ENCODE peak calls at places on chromosomes 6 and 20, in five cellular contexts. One of them, this sample, is unnamed. For H3K4me1, the result is how much of the 10 kb centered on the place peaks cover.

GRCh38 chr20:63471002-63471718 is 1.3 kb downstream of the KCNQ2 start:
- DNase-seq in K562: no peak
- DNase-seq in lung: no peak
- DNase-seq in ovary: no peak
- DNase-seq in OCI-LY7: no peak
- DNase-seq in this sample: no peak

GRCh38 chr6:31158863-31159855 is 770 bp downstream of the TCF19 start:
- DNase-seq in ovary: no peak
- DNase-seq in lung: no peak
- DNase-seq in K562: peak
- DNase-seq in OCI-LY7: peak
- DNase-seq in this sample: peak

GRCh38 chr6:20655317-20655716 is 121.1 kb downstream of the CDKAL1 start:
- DNase-seq in ovary: no peak
- DNase-seq in OCI-LY7: no peak
- DNase-seq in K562: no peak
- DNase-seq in lung: no peak
- DNase-seq in this sample: no peak

GRCh38 chr20:62511300-62511914 is 35.6 kb upstream of the GATA5 start:
- DNase-seq in lung: no peak
- DNase-seq in ovary: no peak
- DNase-seq in OCI-LY7: no peak
- DNase-seq in K562: no peak
- DNase-seq in this sample: no peak

GRCh38 chr20:23159256-23159922 is 73.3 kb upstream of the CD93 start:
- DNase-seq in OCI-LY7: no peak
- DNase-seq in ovary: no peak
- DNase-seq in lung: no peak
- DNase-seq in K562: no peak
- DNase-seq in this sample: no peak

GRCh38 chr20:7772376-7772775 is 167.9 kb downstream of the HAO1 start:
- DNase-seq in OCI-LY7: no peak
- DNase-seq in K562: no peak
- DNase-seq in lung: no peak
- DNase-seq in ovary: no peak
- DNase-seq in this sample: no peak

GRCh38 chr6:36776167-36776566 is 63.1 kb downstream of the CPNE5 start:
- DNase-seq in ovary: no peak
- DNase-seq in lung: no peak
- DNase-seq in OCI-LY7: no peak
- DNase-seq in K562: no peak
- DNase-seq in this sample: no peak

GRCh38 chr6:96626749-96627353 is 63.9 kb downstream of the FHL5 start:
- DNase-seq in ovary: no peak
- DNase-seq in K562: peak
- DNase-seq in OCI-LY7: peak
- DNase-seq in lung: no peak
- DNase-seq in this sample: no peak

GRCh38 chr6:118525913-118526490 is 22.1 kb upstream of the PLN start:
- DNase-seq in OCI-LY7: no peak
- DNase-seq in lung: no peak
- DNase-seq in ovary: no peak
- DNase-seq in K562: no peak
- DNase-seq in this sample: no peak

GRCh38 chr6:142735182-142735581 is 209.8 kb downstream of the HIVEP2 start:
- DNase-seq in K562: no peak
- DNase-seq in ovary: no peak
- DNase-seq in OCI-LY7: no peak
- DNase-seq in lung: no peak
- DNase-seq in this sample: no peak

GRCh38 chr6:37145443-37145842 is 24.5 kb upstream of the PIM1 start:
- DNase-seq in OCI-LY7: no peak
- DNase-seq in lung: no peak
- DNase-seq in K562: no peak
- DNase-seq in ovary: peak
- DNase-seq in this sample: no peak

GRCh38 chr6:97774973-97775372 is 492.0 kb upstream of the MMS22L start:
- DNase-seq in ovary: no peak
- DNase-seq in K562: no peak
- DNase-seq in OCI-LY7: no peak
- DNase-seq in lung: no peak
- DNase-seq in this sample: no peak

GRCh38 chr6:89242574-89243330 is 25.6 kb upstream of the GABRR1 start:
- DNase-seq in lung: no peak
- DNase-seq in ovary: no peak
- DNase-seq in OCI-LY7: peak
- DNase-seq in K562: peak
- DNase-seq in this sample: peak

GRCh38 chr6:40819182-40819834 is 219.7 kb downstream of the UNC5CL start:
- DNase-seq in ovary: no peak
- DNase-seq in lung: peak
- DNase-seq in K562: peak
- DNase-seq in OCI-LY7: no peak
- DNase-seq in this sample: no peak

GRCh38 chr20:34262488-34263288 is 21.5 kb downstream of the ASIP start:
- DNase-seq in OCI-LY7: no peak
- DNase-seq in lung: no peak
- DNase-seq in ovary: peak
- DNase-seq in K562: peak
- DNase-seq in this sample: no peak

GRCh38 chr6:42818878-42819277 is 37.0 kb downstream of the BICRAL start:
- DNase-seq in OCI-LY7: no peak
- DNase-seq in K562: no peak
- DNase-seq in ovary: no peak
- DNase-seq in lung: no peak
- DNase-seq in this sample: no peak

GRCh38 chr6:18904681-18905080 is 517.5 kb downstream of the RNF144B start:
- DNase-seq in K562: no peak
- DNase-seq in OCI-LY7: no peak
- DNase-seq in ovary: no peak
- DNase-seq in lung: no peak
- DNase-seq in this sample: no peak

GRCh38 chr6:122775975-122776374 is 3.5 kb upstream of the FABP7 start:
- DNase-seq in OCI-LY7: no peak
- DNase-seq in K562: no peak
- DNase-seq in lung: no peak
- DNase-seq in ovary: no peak
- DNase-seq in this sample: no peak
- TF ChIP-seq CTCF in OCI-LY7: no peak
- TF ChIP-seq CTCF in K562: no peak
- TF ChIP-seq CTCF in lung: no peak
- TF ChIP-seq CTCF in ovary: no peak
- TF ChIP-seq CTCF in this sample: no peak

GRCh38 chr6:6283747-6284146 is 36.7 kb downstream of the F13A1 start:
- DNase-seq in K562: no peak
- DNase-seq in ovary: no peak
- DNase-seq in lung: no peak
- DNase-seq in OCI-LY7: peak
- DNase-seq in this sample: no peak
- H3K4me1 ChIP-seq in K562: under half
- H3K4me1 ChIP-seq in ovary: under half
- H3K4me1 ChIP-seq in lung: under half
- H3K4me1 ChIP-seq in OCI-LY7: under half
- H3K4me1 ChIP-seq in this sample: under half

GRCh38 chr6:423799-424345 is 32.3 kb downstream of the IRF4 start:
- DNase-seq in lung: no peak
- DNase-seq in OCI-LY7: no peak
- DNase-seq in ovary: no peak
- DNase-seq in K562: no peak
- DNase-seq in this sample: no peak

GRCh38 chr6:424741-425417 is 33.3 kb downstream of the IRF4 start:
- DNase-seq in OCI-LY7: no peak
- DNase-seq in K562: no peak
- DNase-seq in lung: no peak
- DNase-seq in ovary: no peak
- DNase-seq in this sample: no peak

GRCh38 chr6:421211-421610 is 29.7 kb downstream of the IRF4 start:
- DNase-seq in K562: no peak
- DNase-seq in lung: no peak
- DNase-seq in OCI-LY7: no peak
- DNase-seq in ovary: no peak
- DNase-seq in this sample: no peak

GRCh38 chr6:423062-423798 is 31.7 kb downstream of the IRF4 start:
- DNase-seq in K562: no peak
- DNase-seq in OCI-LY7: no peak
- DNase-seq in ovary: no peak
- DNase-seq in lung: no peak
- DNase-seq in this sample: no peak

DNA sequence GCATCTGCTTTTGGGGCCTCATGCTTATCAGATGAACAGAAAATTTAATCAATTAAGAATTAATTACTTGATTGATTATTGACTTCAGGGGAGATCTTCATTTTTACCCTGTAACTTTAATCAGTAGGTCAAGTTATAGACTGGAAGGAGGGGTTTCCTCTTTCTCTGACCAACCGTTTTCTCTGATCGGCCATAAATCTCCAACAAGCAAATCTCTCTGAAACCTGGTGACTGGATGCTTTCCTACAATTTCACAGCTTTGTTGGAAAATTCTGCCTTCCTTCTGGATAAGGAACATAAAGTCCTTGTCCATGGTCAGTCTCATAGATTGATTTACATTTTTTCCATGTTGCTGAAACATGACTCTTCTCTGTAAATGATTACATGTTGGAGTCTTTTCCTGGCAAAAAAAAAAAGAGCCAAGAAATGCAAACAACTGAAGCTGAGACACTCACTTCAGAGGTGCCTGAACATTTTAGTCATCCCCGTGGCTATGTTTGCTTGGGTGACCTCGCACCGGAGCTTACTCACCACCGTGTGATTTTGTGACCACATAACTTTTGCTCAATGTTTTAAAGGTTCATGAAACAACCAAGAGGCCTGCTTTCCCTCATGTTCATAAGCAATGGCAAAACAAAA is 31.0 kb downstream of the IRF4 start:
- DNase-seq in K562: no peak
- DNase-seq in ovary: no peak
- DNase-seq in OCI-LY7: no peak
- DNase-seq in lung: peak
- DNase-seq in this sample: no peak
- TF ChIP-seq CTCF in K562: no peak
- TF ChIP-seq CTCF in ovary: no peak
- TF ChIP-seq CTCF in OCI-LY7: no peak
- TF ChIP-seq CTCF in lung: no peak
- TF ChIP-seq CTCF in this sample: no peak

GRCh38 chr6:4822476-4822875 is 46.3 kb downstream of the CDYL start:
- DNase-seq in lung: no peak
- DNase-seq in K562: no peak
- DNase-seq in OCI-LY7: no peak
- DNase-seq in ovary: no peak
- DNase-seq in this sample: no peak
- H3K4me1 ChIP-seq in lung: under half
- H3K4me1 ChIP-seq in K562: under half
- H3K4me1 ChIP-seq in OCI-LY7: under half
- H3K4me1 ChIP-seq in ovary: under half
- H3K4me1 ChIP-seq in this sample: under half

GRCh38 chr6:12151433-12151820 is 138.7 kb upstream of the EDN1 start:
- DNase-seq in ovary: no peak
- DNase-seq in OCI-LY7: no peak
- DNase-seq in lung: no peak
- DNase-seq in K562: no peak
- DNase-seq in this sample: no peak

GRCh38 chr6:12149944-12150510 is 137.9 kb downstream of the HIVEP1 start:
- DNase-seq in lung: no peak
- DNase-seq in OCI-LY7: no peak
- DNase-seq in K562: no peak
- DNase-seq in ovary: no peak
- DNase-seq in this sample: no peak

GRCh38 chr6:12152023-12152960 is 137.9 kb upstream of the EDN1 start:
- DNase-seq in ovary: no peak
- DNase-seq in lung: no peak
- DNase-seq in K562: no peak
- DNase-seq in OCI-LY7: no peak
- DNase-seq in this sample: no peak

GRCh38 chr6:12148841-12149240 is 136.7 kb downstream of the HIVEP1 start:
- DNase-seq in ovary: no peak
- DNase-seq in OCI-LY7: no peak
- DNase-seq in lung: no peak
- DNase-seq in K562: no peak
- DNase-seq in this sample: no peak

DNA sequence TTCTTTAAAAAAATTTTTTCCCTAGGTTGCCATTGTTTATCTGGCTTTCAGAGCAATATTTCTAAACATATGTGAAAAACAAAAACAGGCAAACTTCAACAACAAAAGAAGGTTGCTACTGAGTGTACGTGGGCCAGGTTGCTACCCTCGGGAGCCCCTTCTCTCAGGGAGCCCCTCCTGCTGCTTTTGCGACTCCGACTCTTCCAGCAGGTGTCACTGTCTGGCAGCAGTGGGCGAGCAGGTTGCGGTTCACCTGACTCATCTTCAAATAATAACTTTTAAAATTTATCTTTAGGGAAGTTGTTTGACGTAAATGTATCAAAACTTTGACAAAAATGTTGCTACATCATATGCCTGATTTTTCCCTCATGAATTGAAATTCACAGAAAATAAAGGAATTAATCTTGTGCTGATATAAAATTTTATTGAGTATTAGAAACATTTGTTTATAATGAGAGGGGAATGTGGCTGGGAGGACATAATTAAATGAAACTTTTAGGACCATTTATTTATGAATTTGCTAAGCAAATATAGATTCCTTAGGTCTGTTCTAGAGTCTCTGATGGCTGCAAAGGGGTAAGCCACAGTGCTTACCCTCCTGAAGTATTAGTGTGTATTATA is 138.8 kb downstream of the HIVEP1 start:
- DNase-seq in lung: no peak
- DNase-seq in ovary: no peak
- DNase-seq in OCI-LY7: peak
- DNase-seq in K562: peak
- DNase-seq in this sample: peak
- TF ChIP-seq CTCF in lung: no peak
- TF ChIP-seq CTCF in ovary: no peak
- TF ChIP-seq CTCF in OCI-LY7: peak
- TF ChIP-seq CTCF in K562: peak
- TF ChIP-seq CTCF in this sample: peak

DNA sequence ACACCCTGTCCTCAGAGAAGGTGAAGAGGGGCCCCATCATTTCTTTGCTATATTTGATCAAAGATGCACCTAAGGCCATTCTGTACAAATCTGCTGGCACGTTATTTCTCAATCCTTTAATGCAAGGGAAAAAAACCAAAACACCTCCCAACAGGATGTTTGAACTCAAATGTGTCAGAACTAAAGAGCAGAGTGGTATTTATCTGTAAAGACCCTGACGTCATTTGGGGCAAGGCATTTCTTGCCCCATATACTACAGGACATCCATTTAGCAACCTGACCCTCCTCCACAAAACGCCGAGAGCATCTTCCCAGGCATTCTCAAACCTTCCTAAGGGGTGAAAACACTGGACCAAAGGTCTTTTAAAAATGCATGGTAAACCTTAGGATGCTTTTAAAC is 50.8 kb downstream of the ZMYND8 start:
- DNase-seq in K562: no peak
- DNase-seq in ovary: no peak
- DNase-seq in lung: no peak
- DNase-seq in OCI-LY7: no peak
- DNase-seq in this sample: no peak
- H3K4me1 ChIP-seq in K562: under half
- H3K4me1 ChIP-seq in ovary: under half
- H3K4me1 ChIP-seq in lung: under half
- H3K4me1 ChIP-seq in OCI-LY7: under half
- H3K4me1 ChIP-seq in this sample: under half

This sample was measured in BE2C.